ENCODE peak calls at places on chromosomes 4 and X, in ten cellular contexts. One of them, this sample, is unnamed.
A peak's percentile ranks its signal among the peaks of the same experiment; 100 is the strongest.

GRCh38 chr4:114694770-114695169 is 96.2 kb downstream of the UGT8 start:
- DNase-seq in activated naive CD8-positive, alpha-beta T cell treated with anti-CD3 and anti-CD28 coated beads for 36 hours: no peak
- DNase-seq in NCI-H1694: peak; percentile 49
- DNase-seq in cardiac muscle cell: peak; percentile 42
- DNase-seq in OCI-M1: peak; percentile 70
- DNase-seq in NCI-H2029 treated with DMSO at 0.1 percent for 48 hours: peak; percentile 5
- DNase-seq in Right ventricle myocardium inferior: no peak
- DNase-seq in H9: no peak
- DNase-seq in GM12878: peak; percentile 11
- DNase-seq in SHP77 treated with DMSO at 0.1 percent for 48 hours: no peak
- DNase-seq in this sample: peak; percentile 45

GRCh38 chrX:119676949-119677653 is 15.9 kb downstream of the SEPTIN6 start:
- DNase-seq in OCI-M1: no peak
- DNase-seq in GM12878: no peak
- DNase-seq in NCI-H2029 treated with DMSO at 0.1 percent for 48 hours: no peak
- DNase-seq in activated naive CD8-positive, alpha-beta T cell treated with anti-CD3 and anti-CD28 coated beads for 36 hours: no peak
- DNase-seq in SHP77 treated with DMSO at 0.1 percent for 48 hours: no peak
- DNase-seq in NCI-H1694: no peak
- DNase-seq in Right ventricle myocardium inferior: no peak
- DNase-seq in cardiac muscle cell: no peak
- DNase-seq in H9: no peak
- DNase-seq in this sample: no peak

GRCh38 chr4:120926358-120927025 is 4.0 kb upstream of the PRDM5 start:
- DNase-seq in H9: no peak
- DNase-seq in NCI-H1694: no peak
- DNase-seq in Right ventricle myocardium inferior: no peak
- DNase-seq in GM12878: no peak
- DNase-seq in SHP77 treated with DMSO at 0.1 percent for 48 hours: no peak
- DNase-seq in OCI-M1: no peak
- DNase-seq in NCI-H2029 treated with DMSO at 0.1 percent for 48 hours: no peak
- DNase-seq in cardiac muscle cell: no peak
- DNase-seq in activated naive CD8-positive, alpha-beta T cell treated with anti-CD3 and anti-CD28 coated beads for 36 hours: no peak
- DNase-seq in this sample: no peak

GRCh38 chr4:92551616-92552015 is 247.8 kb downstream of the GRID2 start:
- DNase-seq in GM12878: no peak
- DNase-seq in activated naive CD8-positive, alpha-beta T cell treated with anti-CD3 and anti-CD28 coated beads for 36 hours: no peak
- DNase-seq in H9: no peak
- DNase-seq in NCI-H1694: no peak
- DNase-seq in SHP77 treated with DMSO at 0.1 percent for 48 hours: no peak
- DNase-seq in OCI-M1: peak; percentile 58
- DNase-seq in Right ventricle myocardium inferior: no peak
- DNase-seq in cardiac muscle cell: no peak
- DNase-seq in NCI-H2029 treated with DMSO at 0.1 percent for 48 hours: no peak
- DNase-seq in this sample: no peak

GRCh38 chr4:62709618-62710252 is 1509.6 kb downstream of the ADGRL3 start:
- DNase-seq in activated naive CD8-positive, alpha-beta T cell treated with anti-CD3 and anti-CD28 coated beads for 36 hours: no peak
- DNase-seq in NCI-H2029 treated with DMSO at 0.1 percent for 48 hours: peak; percentile 18
- DNase-seq in SHP77 treated with DMSO at 0.1 percent for 48 hours: peak; percentile 62
- DNase-seq in Right ventricle myocardium inferior: no peak
- DNase-seq in NCI-H1694: peak; percentile 67
- DNase-seq in OCI-M1: peak; percentile 91
- DNase-seq in cardiac muscle cell: peak; percentile 35
- DNase-seq in GM12878: no peak
- DNase-seq in H9: no peak
- DNase-seq in this sample: peak; percentile 7

GRCh38 chr4:122980860-122981259 is 58.5 kb upstream of the NUDT6 start:
- DNase-seq in cardiac muscle cell: peak; percentile 20
- DNase-seq in H9: no peak
- DNase-seq in GM12878: no peak
- DNase-seq in OCI-M1: no peak
- DNase-seq in NCI-H2029 treated with DMSO at 0.1 percent for 48 hours: no peak
- DNase-seq in activated naive CD8-positive, alpha-beta T cell treated with anti-CD3 and anti-CD28 coated beads for 36 hours: no peak
- DNase-seq in SHP77 treated with DMSO at 0.1 percent for 48 hours: no peak
- DNase-seq in NCI-H1694: no peak
- DNase-seq in Right ventricle myocardium inferior: no peak
- DNase-seq in this sample: no peak

GRCh38 chr4:170978990-170979389 is 834.2 kb upstream of the GALNTL6 start:
- DNase-seq in NCI-H2029 treated with DMSO at 0.1 percent for 48 hours: no peak
- DNase-seq in GM12878: no peak
- DNase-seq in H9: peak; percentile 33
- DNase-seq in NCI-H1694: no peak
- DNase-seq in SHP77 treated with DMSO at 0.1 percent for 48 hours: no peak
- DNase-seq in Right ventricle myocardium inferior: no peak
- DNase-seq in activated naive CD8-positive, alpha-beta T cell treated with anti-CD3 and anti-CD28 coated beads for 36 hours: no peak
- DNase-seq in OCI-M1: no peak
- DNase-seq in cardiac muscle cell: no peak
- DNase-seq in this sample: no peak

GRCh38 chr4:137129471-137130244 is 402.6 kb downstream of the PCDH18 start:
- DNase-seq in NCI-H2029 treated with DMSO at 0.1 percent for 48 hours: no peak
- DNase-seq in activated naive CD8-positive, alpha-beta T cell treated with anti-CD3 and anti-CD28 coated beads for 36 hours: no peak
- DNase-seq in H9: no peak
- DNase-seq in SHP77 treated with DMSO at 0.1 percent for 48 hours: no peak
- DNase-seq in cardiac muscle cell: peak; percentile 5
- DNase-seq in NCI-H1694: no peak
- DNase-seq in Right ventricle myocardium inferior: no peak
- DNase-seq in OCI-M1: peak; percentile 27
- DNase-seq in GM12878: no peak
- DNase-seq in this sample: no peak

GRCh38 chr4:8272472-8273428 is 3.2 kb downstream of the HTRA3 start:
- DNase-seq in activated naive CD8-positive, alpha-beta T cell treated with anti-CD3 and anti-CD28 coated beads for 36 hours: no peak
- DNase-seq in GM12878: no peak
- DNase-seq in NCI-H1694: no peak
- DNase-seq in NCI-H2029 treated with DMSO at 0.1 percent for 48 hours: no peak
- DNase-seq in cardiac muscle cell: peak; percentile 40
- DNase-seq in Right ventricle myocardium inferior: peak; percentile 78
- DNase-seq in H9: no peak
- DNase-seq in SHP77 treated with DMSO at 0.1 percent for 48 hours: no peak
- DNase-seq in OCI-M1: no peak
- DNase-seq in this sample: no peak

GRCh38 chrX:3598046-3598605 is 115.3 kb downstream of the PRKX start:
- DNase-seq in SHP77 treated with DMSO at 0.1 percent for 48 hours: no peak
- DNase-seq in GM12878: no peak
- DNase-seq in NCI-H1694: no peak
- DNase-seq in Right ventricle myocardium inferior: no peak
- DNase-seq in cardiac muscle cell: no peak
- DNase-seq in activated naive CD8-positive, alpha-beta T cell treated with anti-CD3 and anti-CD28 coated beads for 36 hours: no peak
- DNase-seq in NCI-H2029 treated with DMSO at 0.1 percent for 48 hours: no peak
- DNase-seq in H9: no peak
- DNase-seq in OCI-M1: no peak
- DNase-seq in this sample: no peak

GRCh38 chr4:121217385-121217784 is 53.3 kb upstream of the TNIP3 start:
- DNase-seq in SHP77 treated with DMSO at 0.1 percent for 48 hours: no peak
- DNase-seq in NCI-H2029 treated with DMSO at 0.1 percent for 48 hours: no peak
- DNase-seq in GM12878: no peak
- DNase-seq in cardiac muscle cell: peak; percentile 59
- DNase-seq in OCI-M1: no peak
- DNase-seq in H9: no peak
- DNase-seq in Right ventricle myocardium inferior: no peak
- DNase-seq in NCI-H1694: no peak
- DNase-seq in activated naive CD8-positive, alpha-beta T cell treated with anti-CD3 and anti-CD28 coated beads for 36 hours: no peak
- DNase-seq in this sample: no peak

GRCh38 chr4:126766266-126766665 is 866.5 kb upstream of the INTU start:
- DNase-seq in activated naive CD8-positive, alpha-beta T cell treated with anti-CD3 and anti-CD28 coated beads for 36 hours: no peak
- DNase-seq in Right ventricle myocardium inferior: no peak
- DNase-seq in OCI-M1: no peak
- DNase-seq in cardiac muscle cell: peak; percentile 52
- DNase-seq in H9: no peak
- DNase-seq in NCI-H1694: no peak
- DNase-seq in GM12878: no peak
- DNase-seq in SHP77 treated with DMSO at 0.1 percent for 48 hours: no peak
- DNase-seq in NCI-H2029 treated with DMSO at 0.1 percent for 48 hours: no peak
- DNase-seq in this sample: no peak

GRCh38 chrX:102720237-102721168 is at the start of gene GPRASP3:
- DNase-seq in GM12878: no peak
- DNase-seq in Right ventricle myocardium inferior: peak; percentile 86
- DNase-seq in H9: no peak
- DNase-seq in activated naive CD8-positive, alpha-beta T cell treated with anti-CD3 and anti-CD28 coated beads for 36 hours: peak; percentile 75
- DNase-seq in NCI-H2029 treated with DMSO at 0.1 percent for 48 hours: peak; percentile 23
- DNase-seq in SHP77 treated with DMSO at 0.1 percent for 48 hours: peak; percentile 28
- DNase-seq in cardiac muscle cell: peak; percentile 65
- DNase-seq in NCI-H1694: peak; percentile 66
- DNase-seq in OCI-M1: peak; percentile 82
- DNase-seq in this sample: no peak

GRCh38 chr4:26298198-26298950 is 22.4 kb upstream of the RBPJ start:
- DNase-seq in SHP77 treated with DMSO at 0.1 percent for 48 hours: no peak
- DNase-seq in NCI-H1694: no peak
- DNase-seq in cardiac muscle cell: peak; percentile 62
- DNase-seq in Right ventricle myocardium inferior: no peak
- DNase-seq in H9: no peak
- DNase-seq in GM12878: no peak
- DNase-seq in NCI-H2029 treated with DMSO at 0.1 percent for 48 hours: no peak
- DNase-seq in activated naive CD8-positive, alpha-beta T cell treated with anti-CD3 and anti-CD28 coated beads for 36 hours: no peak
- DNase-seq in OCI-M1: no peak
- DNase-seq in this sample: no peak

This sample was measured in RCC 7860.